ENCODE peak calls at places on chromosomes 1 and 21, in eight cellular contexts. One of them, this sample, is unnamed.

GRCh38 chr1:25009675-25010262 is 79.7 kb upstream of the RUNX3 start:
- DNase-seq in MCF 10A: no peak
- DNase-seq in cardiac fibroblast: no peak
- DNase-seq in AG10803: no peak
- DNase-seq in GM06990: no peak
- DNase-seq in tibial nerve: no peak
- DNase-seq in choroid plexus epithelial cell: no peak
- DNase-seq in CD4-positive, alpha-beta T cell: no peak
- DNase-seq in this sample: peak

GRCh38 chr21:35298757-35299156 is 249.7 kb upstream of the RUNX1 start:
- DNase-seq in AG10803: no peak
- DNase-seq in tibial nerve: no peak
- DNase-seq in GM06990: no peak
- DNase-seq in CD4-positive, alpha-beta T cell: no peak
- DNase-seq in MCF 10A: no peak
- DNase-seq in cardiac fibroblast: no peak
- DNase-seq in choroid plexus epithelial cell: no peak
- DNase-seq in this sample: no peak

GRCh38 chr1:33470495-33471012 is 1.9 kb upstream of the ZSCAN20 start:
- DNase-seq in AG10803: peak
- DNase-seq in CD4-positive, alpha-beta T cell: peak
- DNase-seq in GM06990: peak
- DNase-seq in MCF 10A: peak
- DNase-seq in cardiac fibroblast: peak
- DNase-seq in choroid plexus epithelial cell: peak
- DNase-seq in tibial nerve: peak
- DNase-seq in this sample: peak

GRCh38 chr1:244796719-244797406 is 38.6 kb upstream of the COX20 start:
- DNase-seq in tibial nerve: peak
- DNase-seq in GM06990: no peak
- DNase-seq in AG10803: peak
- DNase-seq in MCF 10A: peak
- DNase-seq in CD4-positive, alpha-beta T cell: peak
- DNase-seq in choroid plexus epithelial cell: peak
- DNase-seq in cardiac fibroblast: peak
- DNase-seq in this sample: peak

GRCh38 chr1:8525291-8526275 is 207.7 kb downstream of the SLC45A1 start:
- DNase-seq in tibial nerve: peak
- DNase-seq in choroid plexus epithelial cell: peak
- DNase-seq in MCF 10A: peak
- DNase-seq in AG10803: peak
- DNase-seq in CD4-positive, alpha-beta T cell: peak
- DNase-seq in GM06990: peak
- DNase-seq in cardiac fibroblast: peak
- DNase-seq in this sample: peak

GRCh38 chr21:43269461-43269860 is 100.7 kb downstream of the CRYAA start:
- DNase-seq in cardiac fibroblast: no peak
- DNase-seq in AG10803: no peak
- DNase-seq in MCF 10A: peak
- DNase-seq in choroid plexus epithelial cell: no peak
- DNase-seq in CD4-positive, alpha-beta T cell: peak
- DNase-seq in GM06990: peak
- DNase-seq in tibial nerve: no peak
- DNase-seq in this sample: peak

GRCh38 chr1:86277909-86278308 is 118.2 kb downstream of the ODF2L start:
- DNase-seq in tibial nerve: no peak
- DNase-seq in MCF 10A: peak
- DNase-seq in choroid plexus epithelial cell: no peak
- DNase-seq in GM06990: no peak
- DNase-seq in CD4-positive, alpha-beta T cell: no peak
- DNase-seq in cardiac fibroblast: no peak
- DNase-seq in AG10803: no peak
- DNase-seq in this sample: no peak

GRCh38 chr1:167689569-167689925 is 32.2 kb upstream of the MPZL1 start:
- DNase-seq in GM06990: no peak
- DNase-seq in choroid plexus epithelial cell: no peak
- DNase-seq in AG10803: no peak
- DNase-seq in MCF 10A: no peak
- DNase-seq in CD4-positive, alpha-beta T cell: no peak
- DNase-seq in tibial nerve: no peak
- DNase-seq in cardiac fibroblast: peak
- DNase-seq in this sample: no peak

GRCh38 chr1:10497109-10497508 is 22.4 kb downstream of the PEX14 start:
- DNase-seq in CD4-positive, alpha-beta T cell: no peak
- DNase-seq in tibial nerve: no peak
- DNase-seq in cardiac fibroblast: no peak
- DNase-seq in GM06990: no peak
- DNase-seq in AG10803: no peak
- DNase-seq in MCF 10A: no peak
- DNase-seq in choroid plexus epithelial cell: no peak
- DNase-seq in this sample: no peak

GRCh38 chr1:44266400-44267344 is 53.4 kb downstream of the DMAP1 start:
- DNase-seq in tibial nerve: no peak
- DNase-seq in AG10803: no peak
- DNase-seq in cardiac fibroblast: no peak
- DNase-seq in MCF 10A: no peak
- DNase-seq in GM06990: no peak
- DNase-seq in CD4-positive, alpha-beta T cell: no peak
- DNase-seq in choroid plexus epithelial cell: no peak
- DNase-seq in this sample: no peak

GRCh38 chr1:51346086-51346942 is 16.0 kb upstream of the TTC39A start:
- DNase-seq in tibial nerve: no peak
- DNase-seq in cardiac fibroblast: no peak
- DNase-seq in choroid plexus epithelial cell: no peak
- DNase-seq in GM06990: no peak
- DNase-seq in MCF 10A: no peak
- DNase-seq in AG10803: no peak
- DNase-seq in CD4-positive, alpha-beta T cell: no peak
- DNase-seq in this sample: no peak

DNA sequence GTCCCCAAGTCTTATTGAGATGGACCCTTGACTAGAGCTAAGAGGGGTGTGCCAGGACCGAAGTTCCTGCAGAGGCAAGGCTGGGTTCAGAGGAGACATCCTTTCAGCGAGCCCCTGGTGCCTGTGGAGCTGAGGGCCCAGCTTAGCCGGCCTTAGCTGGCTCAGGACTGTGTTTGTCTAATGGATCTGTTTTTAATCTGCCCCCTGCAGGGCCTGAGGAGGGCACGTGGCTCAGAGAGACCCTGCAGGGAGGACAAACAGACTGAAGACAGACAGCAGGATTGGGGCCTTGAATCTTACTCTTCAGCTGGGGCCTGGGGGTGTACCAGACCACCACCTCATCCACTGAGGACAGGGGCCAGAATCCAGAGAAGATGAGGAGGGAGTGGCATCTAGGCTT is 1.6 kb downstream of the CRABP2 start:
- DNase-seq in GM06990: no peak
- DNase-seq in CD4-positive, alpha-beta T cell: no peak
- DNase-seq in AG10803: no peak
- DNase-seq in MCF 10A: no peak
- DNase-seq in cardiac fibroblast: no peak
- DNase-seq in choroid plexus epithelial cell: peak
- DNase-seq in tibial nerve: no peak
- DNase-seq in this sample: no peak
- TF ChIP-seq CTCF in GM06990: no peak
- TF ChIP-seq CTCF in CD4-positive, alpha-beta T cell: no peak
- TF ChIP-seq CTCF in AG10803: no peak
- TF ChIP-seq CTCF in MCF 10A: no peak
- TF ChIP-seq CTCF in cardiac fibroblast: no peak
- TF ChIP-seq CTCF in choroid plexus epithelial cell: peak
- TF ChIP-seq CTCF in tibial nerve: no peak
- TF ChIP-seq CTCF in this sample: no peak

GRCh38 chr1:219298581-219299148 is 125.0 kb downstream of the LYPLAL1 start:
- DNase-seq in choroid plexus epithelial cell: no peak
- DNase-seq in AG10803: peak
- DNase-seq in tibial nerve: no peak
- DNase-seq in cardiac fibroblast: peak
- DNase-seq in CD4-positive, alpha-beta T cell: no peak
- DNase-seq in GM06990: no peak
- DNase-seq in MCF 10A: no peak
- DNase-seq in this sample: no peak

GRCh38 chr1:219299420-219299819 is 125.7 kb downstream of the LYPLAL1 start:
- DNase-seq in MCF 10A: no peak
- DNase-seq in CD4-positive, alpha-beta T cell: no peak
- DNase-seq in tibial nerve: no peak
- DNase-seq in AG10803: no peak
- DNase-seq in choroid plexus epithelial cell: no peak
- DNase-seq in cardiac fibroblast: no peak
- DNase-seq in GM06990: no peak
- DNase-seq in this sample: no peak

GRCh38 chr1:219296916-219297315 is 123.2 kb downstream of the LYPLAL1 start:
- DNase-seq in tibial nerve: no peak
- DNase-seq in GM06990: no peak
- DNase-seq in CD4-positive, alpha-beta T cell: no peak
- DNase-seq in AG10803: no peak
- DNase-seq in choroid plexus epithelial cell: peak
- DNase-seq in MCF 10A: no peak
- DNase-seq in cardiac fibroblast: peak
- DNase-seq in this sample: no peak

GRCh38 chr1:219294251-219294650 is 120.6 kb downstream of the LYPLAL1 start:
- DNase-seq in AG10803: no peak
- DNase-seq in choroid plexus epithelial cell: no peak
- DNase-seq in cardiac fibroblast: no peak
- DNase-seq in CD4-positive, alpha-beta T cell: no peak
- DNase-seq in MCF 10A: no peak
- DNase-seq in tibial nerve: no peak
- DNase-seq in GM06990: no peak
- DNase-seq in this sample: no peak

GRCh38 chr1:219296430-219296850 is 122.8 kb downstream of the LYPLAL1 start:
- DNase-seq in tibial nerve: no peak
- DNase-seq in choroid plexus epithelial cell: no peak
- DNase-seq in cardiac fibroblast: peak
- DNase-seq in AG10803: no peak
- DNase-seq in CD4-positive, alpha-beta T cell: no peak
- DNase-seq in GM06990: no peak
- DNase-seq in MCF 10A: no peak
- DNase-seq in this sample: no peak
- TF ChIP-seq CTCF in tibial nerve: no peak
- TF ChIP-seq CTCF in choroid plexus epithelial cell: no peak
- TF ChIP-seq CTCF in cardiac fibroblast: no peak
- TF ChIP-seq CTCF in AG10803: no peak
- TF ChIP-seq CTCF in CD4-positive, alpha-beta T cell: no peak
- TF ChIP-seq CTCF in GM06990: no peak
- TF ChIP-seq CTCF in MCF 10A: no peak
- TF ChIP-seq CTCF in this sample: no peak

GRCh38 chr1:83931658-83932253 is 67.2 kb downstream of the TTLL7 start:
- DNase-seq in MCF 10A: peak
- DNase-seq in CD4-positive, alpha-beta T cell: no peak
- DNase-seq in GM06990: peak
- DNase-seq in tibial nerve: no peak
- DNase-seq in AG10803: peak
- DNase-seq in cardiac fibroblast: peak
- DNase-seq in choroid plexus epithelial cell: peak
- DNase-seq in this sample: peak
- TF ChIP-seq CTCF in MCF 10A: peak
- TF ChIP-seq CTCF in CD4-positive, alpha-beta T cell: peak
- TF ChIP-seq CTCF in GM06990: peak
- TF ChIP-seq CTCF in tibial nerve: peak
- TF ChIP-seq CTCF in AG10803: peak
- TF ChIP-seq CTCF in cardiac fibroblast: peak
- TF ChIP-seq CTCF in choroid plexus epithelial cell: peak
- TF ChIP-seq CTCF in this sample: peak

DNA sequence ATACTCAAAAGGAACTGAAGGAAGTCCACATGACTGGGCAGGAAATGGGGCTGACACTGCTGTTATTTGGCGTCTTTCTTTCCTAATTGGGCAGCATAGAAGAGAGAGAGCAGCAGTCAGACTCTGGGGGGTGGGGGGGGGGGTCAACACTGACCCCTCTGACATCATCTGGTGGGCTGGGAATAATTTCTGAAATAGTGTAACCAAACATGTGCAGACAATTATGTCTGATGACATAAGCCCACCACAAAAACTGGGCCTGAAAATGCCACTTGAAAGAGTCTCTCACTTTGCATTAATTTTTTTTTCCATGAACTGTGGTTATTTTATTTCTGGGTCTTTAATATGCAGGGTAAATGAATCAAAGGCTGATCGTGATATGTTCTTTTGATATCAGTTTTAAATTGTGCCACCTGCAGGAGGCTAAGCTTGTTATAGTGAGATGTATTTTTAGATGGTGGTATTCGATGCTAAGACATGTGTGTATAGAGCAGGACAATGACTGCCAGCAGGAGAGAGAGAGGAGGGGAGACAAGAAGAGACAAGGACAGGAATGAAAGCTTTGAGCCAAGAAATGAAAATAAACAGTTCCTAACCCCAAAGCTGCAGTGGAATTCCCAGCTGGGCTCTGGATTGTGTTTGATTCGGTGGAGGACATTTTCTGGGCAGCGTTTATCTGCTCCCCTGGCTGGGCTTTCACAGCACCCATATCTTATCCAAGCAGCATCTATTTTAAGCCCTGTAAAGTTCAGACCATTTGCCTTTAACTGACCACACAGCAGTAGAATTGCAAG is 264.7 kb downstream of the PBX1 start:
- DNase-seq in MCF 10A: no peak
- DNase-seq in GM06990: no peak
- DNase-seq in tibial nerve: no peak
- DNase-seq in CD4-positive, alpha-beta T cell: no peak
- DNase-seq in AG10803: peak
- DNase-seq in cardiac fibroblast: no peak
- DNase-seq in choroid plexus epithelial cell: peak
- DNase-seq in this sample: no peak
- TF ChIP-seq CTCF in MCF 10A: no peak
- TF ChIP-seq CTCF in GM06990: no peak
- TF ChIP-seq CTCF in tibial nerve: no peak
- TF ChIP-seq CTCF in CD4-positive, alpha-beta T cell: no peak
- TF ChIP-seq CTCF in AG10803: peak
- TF ChIP-seq CTCF in cardiac fibroblast: no peak
- TF ChIP-seq CTCF in choroid plexus epithelial cell: peak
- TF ChIP-seq CTCF in this sample: no peak

DNA sequence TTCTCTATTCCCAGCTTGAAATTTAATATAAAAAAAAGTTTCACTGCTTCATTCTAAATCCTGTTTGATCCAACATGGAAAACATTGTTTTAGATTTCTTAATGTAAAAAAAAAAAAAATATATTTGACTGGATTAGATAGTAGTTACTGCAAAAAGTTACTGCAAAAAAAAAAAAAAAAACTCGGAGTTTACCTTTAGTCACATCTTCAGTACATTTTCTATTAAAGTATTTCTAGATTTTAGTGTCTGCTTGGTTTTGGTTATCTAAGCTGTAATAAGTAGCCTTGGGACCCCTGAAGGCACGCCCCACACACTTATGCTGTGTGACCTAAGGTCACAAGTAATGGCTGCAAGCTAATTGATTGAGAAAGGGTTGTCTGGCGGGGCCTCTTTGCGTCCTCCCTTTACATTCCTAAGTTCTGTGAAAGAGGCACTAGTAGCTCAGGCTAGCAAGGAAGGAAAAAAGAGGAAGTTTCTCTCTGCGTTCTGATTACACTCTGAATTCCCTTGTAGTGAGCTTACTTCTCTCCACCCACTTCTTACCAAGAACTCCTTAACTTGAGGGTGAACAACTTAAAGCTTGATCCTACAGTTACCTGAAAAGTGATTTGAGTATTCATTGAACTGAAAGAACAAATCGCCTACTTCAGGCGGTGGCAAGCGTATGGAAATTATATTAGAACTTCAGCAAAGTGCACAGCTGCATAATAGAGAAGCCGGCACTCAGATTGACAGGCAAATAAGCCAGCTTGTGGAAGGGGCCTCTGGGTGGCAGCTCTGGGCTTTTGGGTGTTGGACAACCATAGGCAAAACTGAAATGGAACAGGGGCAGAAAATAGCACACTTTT is 464.2 kb downstream of the USP25 start:
- DNase-seq in MCF 10A: peak
- DNase-seq in cardiac fibroblast: peak
- DNase-seq in CD4-positive, alpha-beta T cell: no peak
- DNase-seq in choroid plexus epithelial cell: peak
- DNase-seq in AG10803: peak
- DNase-seq in tibial nerve: peak
- DNase-seq in GM06990: peak
- DNase-seq in this sample: peak
- TF ChIP-seq CTCF in MCF 10A: no peak
- TF ChIP-seq CTCF in cardiac fibroblast: peak
- TF ChIP-seq CTCF in CD4-positive, alpha-beta T cell: no peak
- TF ChIP-seq CTCF in choroid plexus epithelial cell: peak
- TF ChIP-seq CTCF in AG10803: peak
- TF ChIP-seq CTCF in tibial nerve: peak
- TF ChIP-seq CTCF in GM06990: peak
- TF ChIP-seq CTCF in this sample: no peak